ENCODE peak calls at places on chromosome 21, in five cellular contexts. Q is pancreas; I is activated naive CD4-positive, alpha-beta T cell treated with anti-CD3 and anti-CD28 coated beads, Interleukin-2, amount 50 U/mL, for 72 hours; C is heart right ventricle; N is heart left ventricle. U is an unnamed sample.

GRCh38 chr21:42019101-42019605 is 9.0 kb upstream of the ZBTB21 start:
- ATAC-seq in Q (no peak), C (no peak), N (no peak), I (no peak), U (no peak)

GRCh38 chr21:33317226-33317625 is 7.5 kb upstream of the IFNAR1 start:
- ATAC-seq in Q (peak), I (no peak), N (no peak), C (no peak), U (no peak)

GRCh38 chr21:27129694-27130093 is 162.8 kb upstream of the ADAMTS5 start:
- ATAC-seq in Q (no peak), C (no peak), N (no peak), I (no peak), U (no peak)

GRCh38 chr21:42833439-42833815 is 45.9 kb downstream of the WDR4 start:
- ATAC-seq in N (no peak), I (peak), C (no peak), Q (peak), U (peak)

GRCh38 chr21:45523411-45524101 is 18.7 kb downstream of the SLC19A1 start:
- ATAC-seq in I (no peak), N (peak), C (no peak), Q (no peak), U (no peak)

GRCh38 chr21:46021978-46022544 is 40.5 kb downstream of the COL6A1 start:
- ATAC-seq in I (no peak), Q (peak), C (peak), N (peak), U (no peak)

GRCh38 chr21:38645282-38645681 is 147.0 kb upstream of the ERG start:
- ATAC-seq in N (no peak), I (peak), Q (no peak), C (no peak), U (no peak)

GRCh38 chr21:21373969-21374368 is 375.8 kb downstream of the NCAM2 start:
- ATAC-seq in N (no peak), Q (no peak), C (no peak), I (no peak), U (no peak)

GRCh38 chr21:37198989-37199924 is 67.9 kb downstream of the VPS26C start:
- ATAC-seq in Q (no peak), C (no peak), I (no peak), N (no peak), U (no peak)

GRCh38 chr21:45447821-45448220 is 42.9 kb downstream of the COL18A1 start:
- ATAC-seq in Q (no peak), C (no peak), N (no peak), I (no peak), U (no peak)

GRCh38 chr21:17523007-17523451 is 10.2 kb downstream of the CXADR start:
- ATAC-seq in I (no peak), Q (no peak), C (no peak), N (no peak), U (no peak)

GRCh38 chr21:38243732-38244406 is 12.9 kb upstream of the KCNJ15 start:
- ATAC-seq in I (peak), N (no peak), C (no peak), Q (no peak), U (peak)

GRCh38 chr21:41778974-41779600 is 12.2 kb upstream of the RIPK4 start:
- ATAC-seq in I (no peak), Q (no peak), N (no peak), C (no peak), U (no peak)

GRCh38 chr21:21688877-21689276 is 690.7 kb downstream of the NCAM2 start:
- ATAC-seq in C (no peak), Q (no peak), I (no peak), N (no peak), U (no peak)

GRCh38 chr21:20971296-20971921 is 26.8 kb upstream of the NCAM2 start:
- ATAC-seq in Q (peak), C (no peak), N (no peak), I (no peak), U (no peak)

GRCh38 chr21:42561742-42562141 is 48.1 kb downstream of the SLC37A1 start:
- ATAC-seq in Q (peak), I (no peak), C (no peak), N (no peak), U (no peak)

GRCh38 chr21:42609806-42610205 is 43.6 kb upstream of the PDE9A start:
- ATAC-seq in Q (no peak), N (no peak), C (no peak), I (peak), U (peak)

GRCh38 chr21:26177187-26177586 is 6.6 kb upstream of the APP start:
- ATAC-seq in N (peak), I (no peak), Q (no peak), C (peak), U (no peak)

GRCh38 chr21:36164427-36164784 is 7.8 kb downstream of the DOP1B start:
- ATAC-seq in Q (peak), I (no peak), C (no peak), N (peak), U (no peak)

GRCh38 chr21:33023574-33024277 is 2.0 kb upstream of the OLIG2 start:
- ATAC-seq in Q (peak), I (no peak), N (no peak), C (no peak), U (no peak)

GRCh38 chr21:43797415-43797814 is 8.0 kb downstream of the RRP1 start:
- ATAC-seq in C (no peak), N (no peak), I (no peak), Q (no peak), U (no peak)

GRCh38 chr21:41578083-41578482 is 70.1 kb upstream of the TMPRSS2 start:
- ATAC-seq in N (no peak), I (no peak), C (no peak), Q (no peak), U (no peak)

GRCh38 chr21:38847556-38847955 is 41.8 kb downstream of the ETS2 start:
- ATAC-seq in Q (no peak), C (peak), I (no peak), N (no peak), U (no peak)

GRCh38 chr21:42012763-42013329 is 2.7 kb upstream of the ZBTB21 start:
- ATAC-seq in N (no peak), Q (no peak), I (no peak), C (no peak), U (no peak)